ENCODE peak calls at places on chromosomes 5 and 9, in nine cellular contexts. N is heart right ventricle, J is A549, R is stomach, E is heart left ventricle, G is sigmoid colon, W is hepatocyte, A is spleen, K is PC-9. T is an unnamed sample.
A peak's percentile ranks its signal among the peaks of the same experiment; 100 is the strongest.

GRCh38 chr5:137635521-137635921 is 100.4 kb downstream of the KLHL3 start:
- DNase-seq in N (no peak), J (no peak), R (no peak), E (no peak), G (no peak), W (no peak), A (no peak), K (no peak), T (no peak)

GRCh38 chr9:110714314-110714713 is 45.7 kb downstream of the MUSK start:
- DNase-seq in N (no peak), J (no peak), R (peak; percentile 25), E (no peak), G (no peak), W (peak; percentile 18), A (no peak), K (no peak), T (no peak)

GRCh38 chr5:137629646-137630045 is 106.2 kb downstream of the KLHL3 start:
- DNase-seq in N (peak; percentile 40), J (peak; percentile 77), R (no peak), E (no peak), G (no peak), W (peak; percentile 76), A (no peak), K (no peak), T (no peak)

GRCh38 chr5:169063269-169063919 is 237.5 kb downstream of the SLIT3 start:
- DNase-seq in N (no peak), J (no peak), R (no peak), E (no peak), G (no peak), W (no peak), A (no peak), K (no peak), T (no peak)

GRCh38 chr5:97735209-97735608 is 552.2 kb upstream of the RIOK2 start:
- DNase-seq in N (no peak), J (no peak), R (no peak), E (no peak), G (no peak), W (no peak), A (no peak), K (no peak), T (no peak)

GRCh38 chr9:79569814-79570448 is 1.8 kb upstream of the TLE4 start:
- DNase-seq in N (no peak), J (no peak), R (no peak), E (no peak), G (no peak), W (no peak), A (no peak), K (no peak), T (no peak)

GRCh38 chr5:67693956-67694564 is 497.5 kb upstream of the CD180 start:
- DNase-seq in N (peak; percentile 73), J (no peak), R (peak; percentile 26), E (peak; percentile 62), G (peak; percentile 97), W (peak; percentile 23), A (no peak), K (no peak), T (peak; percentile 96)

GRCh38 chr9:127485995-127486394 is 34.7 kb downstream of the LRSAM1 start:
- DNase-seq in N (no peak), J (no peak), R (no peak), E (no peak), G (no peak), W (no peak), A (no peak), K (no peak), T (no peak)

GRCh38 chr5:98989723-98990122 is 60.9 kb upstream of the CHD1 start:
- DNase-seq in N (no peak), J (no peak), R (no peak), E (no peak), G (no peak), W (no peak), A (no peak), K (no peak), T (no peak)

GRCh38 chr9:78044189-78044588 is 12.6 kb upstream of the GNAQ start:
- DNase-seq in N (no peak), J (no peak), R (peak; percentile 41), E (no peak), G (no peak), W (no peak), A (no peak), K (no peak), T (no peak)

GRCh38 chr5:113081091-113081490 is 104.5 kb downstream of the DCP2 start:
- DNase-seq in N (no peak), J (no peak), R (no peak), E (no peak), G (no peak), W (no peak), A (no peak), K (no peak), T (no peak)

GRCh38 chr5:67774796-67775195 is 440.8 kb upstream of the PIK3R1 start:
- DNase-seq in N (no peak), J (no peak), R (no peak), E (no peak), G (no peak), W (no peak), A (no peak), K (no peak), T (no peak)

GRCh38 chr5:81232449-81233079 is 558 bp upstream of the CKMT2 start:
- DNase-seq in N (peak; percentile 90), J (no peak), R (no peak), E (peak; percentile 88), G (peak; percentile 82), W (no peak), A (no peak), K (no peak), T (peak; percentile 90)

GRCh38 chr9:137582286-137582860 is 3.6 kb upstream of the DPH7 start:
- DNase-seq in N (no peak), J (no peak), R (peak; percentile 55), E (no peak), G (no peak), W (no peak), A (no peak), K (no peak), T (no peak)

GRCh38 chr9:134178394-134178780 is 14.0 kb upstream of the RNU6ATAC start:
- DNase-seq in N (no peak), J (no peak), R (no peak), E (no peak), G (peak; percentile 61), W (no peak), A (peak; percentile 73), K (no peak), T (no peak)

GRCh38 chr9:136346927-136347465 is 16.5 kb downstream of the DNLZ start:
- DNase-seq in N (no peak), J (no peak), R (no peak), E (no peak), G (no peak), W (no peak), A (no peak), K (no peak), T (no peak)

GRCh38 chr9:136351237-136351800 is 12.2 kb downstream of the DNLZ start:
- DNase-seq in N (no peak), J (no peak), R (no peak), E (no peak), G (no peak), W (no peak), A (no peak), K (no peak), T (no peak)

GRCh38 chr9:136348691-136349090 is 14.9 kb downstream of the DNLZ start:
- DNase-seq in N (no peak), J (no peak), R (no peak), E (no peak), G (no peak), W (no peak), A (no peak), K (no peak), T (no peak)

GRCh38 chr9:136347472-136348256 is 15.9 kb downstream of the DNLZ start:
- DNase-seq in N (no peak), J (no peak), R (no peak), E (no peak), G (no peak), W (no peak), A (no peak), K (no peak), T (no peak)

DNA sequence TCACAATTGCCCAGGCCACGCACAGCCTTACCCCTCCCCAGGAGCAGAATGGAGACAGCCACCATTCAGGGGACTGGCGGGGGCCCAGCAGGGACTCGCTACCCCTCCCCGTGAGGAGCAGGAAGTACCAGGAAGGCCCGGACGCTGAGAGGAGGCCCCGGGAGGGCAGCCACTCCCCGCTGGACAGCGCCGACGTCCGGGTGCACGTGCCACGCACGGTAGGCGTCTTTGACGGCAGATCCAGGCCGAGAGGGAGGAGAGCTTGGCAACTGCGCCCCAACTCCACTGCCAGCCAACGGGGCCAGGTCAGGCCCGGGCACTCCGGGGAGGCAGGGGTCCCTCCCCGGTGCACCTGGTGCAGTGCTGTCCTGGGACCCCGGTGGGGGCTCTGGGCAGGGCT is 14.0 kb downstream of the DNLZ start:
- DNase-seq in N (no peak), J (no peak), R (no peak), E (no peak), G (no peak), W (no peak), A (no peak), K (no peak), T (no peak)
- H3K4me3 ChIP-seq in N (no peak overlapping the region), J (no peak overlapping the region), R (no peak overlapping the region), E (no peak overlapping the region), G (no peak overlapping the region), W (no peak overlapping the region), A (no peak overlapping the region), K (no peak overlapping the region), T (no peak overlapping the region)

GRCh38 chr5:75441560-75441959 is 69.9 kb downstream of the CERT1 start:
- DNase-seq in N (no peak), J (no peak), R (no peak), E (no peak), G (no peak), W (no peak), A (no peak), K (no peak), T (no peak)

GRCh38 chr5:75435101-75435500 is 76.3 kb downstream of the CERT1 start:
- DNase-seq in N (no peak), J (no peak), R (no peak), E (no peak), G (no peak), W (no peak), A (no peak), K (no peak), T (no peak)

GRCh38 chr5:75434107-75434506 is 77.3 kb downstream of the CERT1 start:
- DNase-seq in N (no peak), J (no peak), R (no peak), E (no peak), G (no peak), W (no peak), A (no peak), K (no peak), T (no peak)

GRCh38 chr5:75438722-75439121 is 72.7 kb downstream of the CERT1 start:
- DNase-seq in N (no peak), J (no peak), R (no peak), E (no peak), G (no peak), W (no peak), A (no peak), K (no peak), T (no peak)
- TF ChIP-seq CTCF in N (no peak), J (no peak), R (no peak), E (no peak), G (no peak), W (no peak), A (no peak), K (no peak), T (no peak)

GRCh38 chr9:114382951-114383865 is 4.6 kb downstream of the AKNA start:
- DNase-seq in N (peak; percentile 70), J (no peak), R (no peak), E (peak; percentile 57), G (peak; percentile 83), W (no peak), A (peak; percentile 90), K (no peak), T (no peak)
- H3K27ac ChIP-seq in N (peak overlapping the region; percentile 78), J (no peak overlapping the region), R (peak overlapping the region; percentile 85), E (peak overlapping the region; percentile 69), G (peak overlapping the region; percentile 89), W (peak overlapping the region; percentile 31), A (peak overlapping the region; percentile 93), K (no peak overlapping the region), T (peak overlapping the region; percentile 94)

GRCh38 chr9:129184743-129185142 is 6.7 kb upstream of the IER5L start:
- DNase-seq in N (no peak), J (no peak), R (no peak), E (no peak), G (no peak), W (no peak), A (no peak), K (no peak), T (no peak)
- H3K4me3 ChIP-seq in N (no peak overlapping the region), J (no peak overlapping the region), R (no peak overlapping the region), E (no peak overlapping the region), G (no peak overlapping the region), W (no peak overlapping the region), A (no peak overlapping the region), K (no peak overlapping the region), T (no peak overlapping the region)

T was measured in coronary artery.